ENCODE peak calls at places on chromosomes 12 and 14, in ten cellular contexts. V, E, J, X, H, S, C, K, A and W are unnamed samples.

GRCh38 chr14:72975776-72976175 is 49.5 kb downstream of the DCAF4 start:
- DNase-seq in S (no peak), V (no peak), A (no peak), E (no peak), X (no peak), K (no peak), C (no peak), J (no peak), H (no peak), W (no peak)

GRCh38 chr14:50736932-50737419 is 68.9 kb upstream of the SAV1 start:
- DNase-seq in E (no peak), S (no peak), V (no peak), H (no peak), C (no peak), X (no peak), K (no peak), J (no peak), A (peak; percentile 4), W (peak; percentile 73)

GRCh38 chr14:99042376-99043257 is 229.4 kb downstream of the BCL11B start:
- DNase-seq in C (no peak), S (no peak), X (no peak), A (no peak), K (no peak), H (no peak), J (no peak), E (no peak), V (no peak), W (no peak)

GRCh38 chr12:1594295-1595025 is at the start of gene FBXL14:
- DNase-seq in K (peak; percentile 96), A (peak; percentile 96), S (peak; percentile 76), C (no peak), H (peak; percentile 98), V (peak; percentile 70), J (peak; percentile 92), E (peak; percentile 87), X (peak; percentile 89), W (peak; percentile 86)

GRCh38 chr14:56794557-56795283 is 15.6 kb downstream of the OTX2 start:
- DNase-seq in C (no peak), S (no peak), K (peak; percentile 35), A (no peak), X (no peak), J (no peak), V (no peak), E (no peak), H (no peak), W (peak; percentile 37)

GRCh38 chr12:105100207-105100985 is 7.1 kb upstream of the WASHC4 start:
- DNase-seq in S (peak; percentile 55), E (no peak), H (no peak), K (no peak), X (no peak), V (peak; percentile 61), C (no peak), A (peak; percentile 46), J (no peak), W (no peak)

GRCh38 chr12:28191690-28192089 is 1.4 kb downstream of the CCDC91 start:
- DNase-seq in E (no peak), J (peak; percentile 8), A (no peak), V (peak; percentile 15), H (no peak), K (no peak), S (peak; percentile 4), X (no peak), C (no peak), W (no peak)

GRCh38 chr12:69655616-69656336 is 43.3 kb downstream of the BEST3 start:
- DNase-seq in J (no peak), A (no peak), X (no peak), H (no peak), C (peak; percentile 16), S (peak; percentile 93), V (peak; percentile 39), K (no peak), E (no peak), W (no peak)

DNA sequence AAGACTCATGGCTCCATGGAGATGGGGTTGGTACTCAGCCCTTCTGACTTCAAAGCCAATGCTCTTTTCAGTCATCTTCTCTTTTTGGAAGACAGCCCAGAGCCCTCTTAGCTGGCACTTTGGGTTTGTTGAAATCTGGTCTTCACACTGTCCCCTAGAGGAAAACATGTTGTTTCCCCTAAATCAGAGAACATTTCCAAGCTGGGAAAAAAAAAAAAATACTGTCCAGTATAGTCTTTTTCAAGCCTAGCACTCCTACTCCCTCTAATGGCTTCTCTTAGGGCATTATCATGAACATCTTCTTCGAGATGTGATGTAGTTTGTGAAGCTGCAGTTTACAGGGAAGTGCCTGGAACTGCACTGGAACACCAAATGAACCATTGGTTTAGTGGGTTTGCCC is 3.0 kb upstream of the ZC3H14 start:
- DNase-seq in X (no peak), C (no peak), E (no peak), K (no peak), J (no peak), V (peak; percentile 29), H (no peak), A (peak; percentile 74), S (peak; percentile 42), W (no peak)
- TF ChIP-seq CTCF in X (no peak), C (peak; percentile 66), E (no peak), K (no peak), J (peak; percentile 33), V (no peak), H (no peak), A (peak; percentile 52), S (peak; percentile 40), W (no peak)

DNA sequence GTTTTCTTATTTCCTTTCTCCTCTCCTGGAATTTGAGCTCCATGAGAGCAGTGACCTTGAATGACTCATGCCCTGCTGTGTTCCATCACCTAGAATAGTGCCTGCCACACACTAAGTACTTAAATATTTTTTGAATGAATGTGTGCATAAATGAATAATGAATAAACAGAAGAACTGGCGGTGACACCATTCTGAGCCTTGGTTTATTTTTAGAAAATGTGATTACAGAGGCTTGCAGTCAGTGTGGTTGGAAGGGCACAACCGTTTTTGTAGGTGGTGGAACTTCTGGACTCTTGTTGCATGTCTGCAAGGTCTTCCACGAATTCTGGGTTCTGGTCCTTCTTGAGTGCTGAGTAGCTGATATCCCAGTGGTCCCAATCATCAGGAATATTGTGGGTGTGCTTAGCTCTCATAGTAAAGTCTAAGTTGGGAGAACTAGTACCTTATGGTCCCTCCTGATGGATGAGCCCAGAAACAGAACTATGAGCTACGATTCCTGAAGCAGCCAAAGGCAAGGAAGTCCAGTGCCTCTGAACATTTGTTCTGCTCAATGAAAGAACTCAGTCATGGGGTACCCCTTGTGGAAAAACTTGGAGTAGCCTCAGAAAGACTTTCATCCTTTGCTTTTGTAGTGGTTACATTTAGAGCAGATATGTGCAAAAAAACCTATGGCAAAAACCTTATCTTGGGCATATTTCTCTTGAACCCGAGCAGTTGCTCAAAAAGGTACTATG is 28.8 kb upstream of the BHLHE41 start:
- DNase-seq in S (peak; percentile 99), J (no peak), A (peak; percentile 57), X (no peak), C (peak; percentile 64), K (no peak), E (no peak), V (peak; percentile 75), H (no peak), W (no peak)
- TF ChIP-seq CTCF in S (peak; percentile 22), J (no peak), A (peak; percentile 20), X (no peak), C (peak; percentile 14), K (peak; percentile 19), E (no peak), V (peak; percentile 5), H (no peak), W (no peak)

DNA sequence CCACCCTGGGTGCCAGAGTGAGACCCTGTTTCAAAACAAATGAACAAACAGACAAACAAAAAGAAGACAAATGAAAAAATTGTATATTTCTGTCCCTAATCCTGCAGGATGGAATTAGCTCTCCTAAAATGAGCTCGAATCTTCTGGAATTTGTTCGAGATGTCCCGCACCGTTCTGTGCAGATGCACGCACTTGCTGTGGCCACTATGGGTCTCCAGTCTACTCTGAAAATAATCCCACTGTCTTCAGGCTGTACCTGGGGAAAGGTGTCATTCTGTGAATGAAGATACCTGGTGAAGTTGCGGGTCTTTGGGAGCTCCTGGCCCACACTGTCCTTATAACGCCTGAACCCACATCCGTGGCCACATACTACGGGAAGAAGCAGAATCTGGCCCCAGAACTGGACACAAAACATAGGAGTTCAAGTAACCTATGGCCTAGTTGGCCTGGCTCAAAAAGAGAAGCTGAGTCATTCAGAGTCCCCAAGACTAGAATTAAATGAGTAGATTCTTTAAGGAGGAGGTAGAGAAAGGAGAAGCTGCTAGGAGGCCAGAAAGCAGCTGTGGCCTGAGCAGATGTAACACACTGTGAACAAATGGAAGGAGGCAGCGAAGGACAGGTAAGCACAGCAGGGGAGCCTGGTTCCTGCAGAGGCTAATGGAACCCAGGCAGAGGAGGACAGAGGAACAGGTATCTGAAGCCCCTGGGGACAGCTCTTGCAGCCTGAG is 108.6 kb downstream of the FOXN3 start:
- DNase-seq in C (no peak), K (no peak), V (no peak), H (no peak), J (no peak), A (no peak), S (no peak), E (no peak), X (no peak), W (peak; percentile 46)
- TF ChIP-seq CTCF in C (no peak), K (no peak), V (no peak), H (no peak), J (no peak), A (no peak), S (no peak), E (no peak), X (no peak), W (peak; percentile 36)

GRCh38 chr14:59429798-59430197 is 35.4 kb downstream of the GPR135 start:
- DNase-seq in H (no peak), K (no peak), J (no peak), V (no peak), C (no peak), X (no peak), A (no peak), E (no peak), S (no peak), W (no peak)

GRCh38 chr14:59427653-59428578 is 37.3 kb downstream of the GPR135 start:
- DNase-seq in C (no peak), X (no peak), A (no peak), E (peak; percentile 51), S (peak; percentile 39), H (no peak), K (no peak), J (no peak), V (no peak), W (no peak)

GRCh38 chr14:59425322-59425945 is 39.7 kb downstream of the GPR135 start:
- DNase-seq in C (no peak), X (no peak), K (no peak), E (no peak), A (no peak), H (no peak), S (no peak), V (no peak), J (no peak), W (no peak)

GRCh38 chr14:59424707-59425106 is 40.5 kb downstream of the GPR135 start:
- DNase-seq in A (no peak), K (no peak), S (no peak), C (no peak), V (no peak), X (no peak), E (no peak), H (no peak), J (no peak), W (no peak)

DNA sequence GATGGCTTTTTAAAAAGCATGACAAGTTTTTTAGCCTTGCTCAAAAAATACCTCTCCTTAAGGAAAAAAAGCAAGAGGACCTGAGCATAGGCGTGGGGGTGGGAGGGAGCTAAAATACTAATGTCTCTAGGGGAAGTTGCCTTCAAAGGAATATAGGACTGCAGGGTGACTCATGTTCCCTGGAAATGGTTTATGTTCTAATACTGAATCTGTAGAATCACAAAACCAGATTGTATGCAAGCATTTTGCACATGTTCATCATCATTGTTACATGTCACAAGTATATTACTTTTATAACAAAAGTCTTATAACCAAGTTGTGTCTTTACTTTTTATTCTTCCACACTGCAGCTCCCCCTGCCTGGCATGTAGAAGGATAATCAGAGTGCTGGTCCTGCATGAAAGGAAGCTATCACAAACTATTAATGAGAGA is 36.6 kb downstream of the GPR135 start:
- DNase-seq in H (no peak), E (no peak), C (no peak), J (no peak), S (peak; percentile 60), X (no peak), K (no peak), V (no peak), A (no peak), W (no peak)
- TF ChIP-seq CTCF in H (no peak), E (peak; percentile 38), C (peak; percentile 50), J (no peak), S (no peak), X (no peak), K (no peak), V (no peak), A (peak; percentile 30), W (no peak)